ENCODE peak calls at places on chromosomes 4 and X, in six cellular contexts. One of them, this sample, is unnamed.

GRCh38 chrX:39725928-39726619 is 371.7 kb downstream of the BCOR start:
- DNase-seq in H9: no peak
- DNase-seq in neuronal stem cell: no peak
- DNase-seq in mesenchymal stem cell: peak; percentile 71
- DNase-seq in mesendoderm: no peak
- DNase-seq in H1: no peak
- DNase-seq in this sample: peak; percentile 80

GRCh38 chr4:40550900-40551546 is 78.6 kb downstream of the RBM47 start:
- DNase-seq in H9: no peak
- DNase-seq in neuronal stem cell: no peak
- DNase-seq in mesenchymal stem cell: peak; percentile 45
- DNase-seq in mesendoderm: peak; percentile 64
- DNase-seq in H1: no peak
- DNase-seq in this sample: peak; percentile 52

GRCh38 chrX:47745386-47745785 is 86.4 kb upstream of the UXT start:
- DNase-seq in H9: no peak
- DNase-seq in neuronal stem cell: no peak
- DNase-seq in mesenchymal stem cell: peak; percentile 21
- DNase-seq in mesendoderm: no peak
- DNase-seq in H1: no peak
- DNase-seq in this sample: no peak

GRCh38 chr4:102579794-102580462 is 78.8 kb downstream of the NFKB1 start:
- DNase-seq in H9: no peak
- DNase-seq in neuronal stem cell: no peak
- DNase-seq in mesenchymal stem cell: no peak
- DNase-seq in mesendoderm: no peak
- DNase-seq in H1: no peak
- DNase-seq in this sample: no peak

GRCh38 chrX:20229155-20229554 is 37.6 kb downstream of the RPS6KA3 start:
- DNase-seq in H9: no peak
- DNase-seq in neuronal stem cell: no peak
- DNase-seq in mesenchymal stem cell: no peak
- DNase-seq in mesendoderm: no peak
- DNase-seq in H1: no peak
- DNase-seq in this sample: no peak

GRCh38 chrX:49242545-49243066 is 7.3 kb downstream of the CCDC22 start:
- DNase-seq in H9: no peak
- DNase-seq in neuronal stem cell: no peak
- DNase-seq in mesenchymal stem cell: no peak
- DNase-seq in mesendoderm: no peak
- DNase-seq in H1: no peak
- DNase-seq in this sample: no peak

GRCh38 chr4:38670939-38671593 is 7.1 kb downstream of the KLF3 start:
- DNase-seq in H9: no peak
- DNase-seq in neuronal stem cell: no peak
- DNase-seq in mesenchymal stem cell: no peak
- DNase-seq in mesendoderm: no peak
- DNase-seq in H1: no peak
- DNase-seq in this sample: no peak

GRCh38 chr4:137531951-137532868 is at the start of gene PCDH18:
- DNase-seq in H9: peak; percentile 91
- DNase-seq in neuronal stem cell: peak; percentile 92
- DNase-seq in mesenchymal stem cell: peak; percentile 97
- DNase-seq in mesendoderm: peak; percentile 90
- DNase-seq in H1: peak; percentile 68
- DNase-seq in this sample: peak; percentile 98

GRCh38 chrX:56813318-56813837 is 84.3 kb downstream of the NBDY start:
- DNase-seq in H9: peak; percentile 14
- DNase-seq in neuronal stem cell: no peak
- DNase-seq in mesenchymal stem cell: peak; percentile 76
- DNase-seq in mesendoderm: peak; percentile 78
- DNase-seq in H1: no peak
- DNase-seq in this sample: peak; percentile 31

GRCh38 chrX:148573119-148573518 is 72.7 kb downstream of the AFF2 start:
- DNase-seq in H9: peak; percentile 33
- DNase-seq in neuronal stem cell: no peak
- DNase-seq in mesenchymal stem cell: no peak
- DNase-seq in mesendoderm: peak; percentile 60
- DNase-seq in H1: no peak
- DNase-seq in this sample: no peak

GRCh38 chrX:39677987-39678840 is 419.5 kb downstream of the BCOR start:
- DNase-seq in H9: no peak
- DNase-seq in neuronal stem cell: no peak
- DNase-seq in mesenchymal stem cell: no peak
- DNase-seq in mesendoderm: no peak
- DNase-seq in H1: no peak
- DNase-seq in this sample: no peak

GRCh38 chrX:141415889-141416288 is 168.6 kb downstream of the SPANXA1 start:
- DNase-seq in H9: no peak
- DNase-seq in neuronal stem cell: no peak
- DNase-seq in mesenchymal stem cell: no peak
- DNase-seq in mesendoderm: no peak
- DNase-seq in H1: no peak
- DNase-seq in this sample: no peak

GRCh38 chrX:24372021-24372763 is 11.8 kb downstream of the SUPT20HL1 start:
- DNase-seq in H9: no peak
- DNase-seq in neuronal stem cell: peak; percentile 4
- DNase-seq in mesenchymal stem cell: no peak
- DNase-seq in mesendoderm: peak; percentile 22
- DNase-seq in H1: no peak
- DNase-seq in this sample: no peak

GRCh38 chr4:11218692-11219091 is 210.0 kb downstream of the HS3ST1 start:
- DNase-seq in H9: no peak
- DNase-seq in neuronal stem cell: no peak
- DNase-seq in mesenchymal stem cell: no peak
- DNase-seq in mesendoderm: peak; percentile 14
- DNase-seq in H1: no peak
- DNase-seq in this sample: no peak

GRCh38 chr4:183876268-183876934 is 28.7 kb upstream of the STOX2 start:
- DNase-seq in H9: no peak
- DNase-seq in neuronal stem cell: no peak
- DNase-seq in mesenchymal stem cell: peak; percentile 3
- DNase-seq in mesendoderm: no peak
- DNase-seq in H1: no peak
- DNase-seq in this sample: peak; percentile 85

GRCh38 chr4:156336516-156336915 is 382.9 kb upstream of the CTSO start:
- DNase-seq in H9: no peak
- DNase-seq in neuronal stem cell: no peak
- DNase-seq in mesenchymal stem cell: no peak
- DNase-seq in mesendoderm: no peak
- DNase-seq in H1: no peak
- DNase-seq in this sample: no peak

GRCh38 chr4:112735474-112735951 is 98.6 kb downstream of the LARP7 start:
- DNase-seq in H9: no peak
- DNase-seq in neuronal stem cell: no peak
- DNase-seq in mesenchymal stem cell: no peak
- DNase-seq in mesendoderm: peak; percentile 29
- DNase-seq in H1: no peak
- DNase-seq in this sample: no peak

GRCh38 chr4:126396703-126397102 is 1081.9 kb downstream of the FAT4 start:
- DNase-seq in H9: no peak
- DNase-seq in neuronal stem cell: no peak
- DNase-seq in mesenchymal stem cell: no peak
- DNase-seq in mesendoderm: peak; percentile 18
- DNase-seq in H1: no peak
- DNase-seq in this sample: no peak

GRCh38 chr4:57410331-57411052 is 300.3 kb upstream of the IGFBP7 start:
- DNase-seq in H9: no peak
- DNase-seq in neuronal stem cell: peak; percentile 18
- DNase-seq in mesenchymal stem cell: no peak
- DNase-seq in mesendoderm: no peak
- DNase-seq in H1: no peak
- DNase-seq in this sample: no peak

GRCh38 chr4:155973639-155974475 is 20.2 kb upstream of the CTSO start:
- DNase-seq in H9: no peak
- DNase-seq in neuronal stem cell: no peak
- DNase-seq in mesenchymal stem cell: peak; percentile 25
- DNase-seq in mesendoderm: peak; percentile 78
- DNase-seq in H1: no peak
- DNase-seq in this sample: peak; percentile 37

GRCh38 chrX:125132274-125132673 is 187.4 kb upstream of the TEX13C start:
- DNase-seq in H9: no peak
- DNase-seq in neuronal stem cell: no peak
- DNase-seq in mesenchymal stem cell: no peak
- DNase-seq in mesendoderm: peak; percentile 67
- DNase-seq in H1: no peak
- DNase-seq in this sample: peak; percentile 0

GRCh38 chr4:95839891-95840290 is at the start of gene PDHA2:
- DNase-seq in H9: peak; percentile 26
- DNase-seq in neuronal stem cell: no peak
- DNase-seq in mesenchymal stem cell: no peak
- DNase-seq in mesendoderm: no peak
- DNase-seq in H1: no peak
- DNase-seq in this sample: no peak
- H2BK15ac ChIP-seq in H9: no peak within 1 kb of the TSS
- H2BK15ac ChIP-seq in neuronal stem cell: no peak within 1 kb of the TSS
- H2BK15ac ChIP-seq in mesenchymal stem cell: no peak within 1 kb of the TSS
- H2BK15ac ChIP-seq in mesendoderm: no peak within 1 kb of the TSS
- H2BK15ac ChIP-seq in H1: no peak within 1 kb of the TSS
- H2BK15ac ChIP-seq in this sample: no peak within 1 kb of the TSS

GRCh38 chr4:173237722-173238121 is 69.1 kb downstream of the GALNT7 start:
- DNase-seq in H9: no peak
- DNase-seq in neuronal stem cell: no peak
- DNase-seq in mesenchymal stem cell: no peak
- DNase-seq in mesendoderm: no peak
- DNase-seq in H1: no peak
- DNase-seq in this sample: no peak
- H2BK15ac ChIP-seq in H9: no peak overlapping the region
- H2BK15ac ChIP-seq in neuronal stem cell: no peak overlapping the region
- H2BK15ac ChIP-seq in mesenchymal stem cell: no peak overlapping the region
- H2BK15ac ChIP-seq in mesendoderm: no peak overlapping the region
- H2BK15ac ChIP-seq in H1: no peak overlapping the region
- H2BK15ac ChIP-seq in this sample: no peak overlapping the region

GRCh38 chr4:89285735-89286134 is 21.9 kb downstream of the GPRIN3 start:
- DNase-seq in H9: no peak
- DNase-seq in neuronal stem cell: no peak
- DNase-seq in mesenchymal stem cell: no peak
- DNase-seq in mesendoderm: no peak
- DNase-seq in H1: no peak
- DNase-seq in this sample: no peak

GRCh38 chr4:89283975-89284556 is 23.5 kb downstream of the GPRIN3 start:
- DNase-seq in H9: no peak
- DNase-seq in neuronal stem cell: no peak
- DNase-seq in mesenchymal stem cell: no peak
- DNase-seq in mesendoderm: peak; percentile 45
- DNase-seq in H1: no peak
- DNase-seq in this sample: no peak

GRCh38 chr4:89279385-89279784 is 28.2 kb downstream of the GPRIN3 start:
- DNase-seq in H9: no peak
- DNase-seq in neuronal stem cell: no peak
- DNase-seq in mesenchymal stem cell: no peak
- DNase-seq in mesendoderm: no peak
- DNase-seq in H1: no peak
- DNase-seq in this sample: no peak

GRCh38 chr4:89284828-89285227 is 22.8 kb downstream of the GPRIN3 start:
- DNase-seq in H9: no peak
- DNase-seq in neuronal stem cell: no peak
- DNase-seq in mesenchymal stem cell: no peak
- DNase-seq in mesendoderm: peak; percentile 87
- DNase-seq in H1: no peak
- DNase-seq in this sample: no peak

GRCh38 chr4:89283226-89283974 is 24.2 kb downstream of the GPRIN3 start:
- DNase-seq in H9: no peak
- DNase-seq in neuronal stem cell: no peak
- DNase-seq in mesenchymal stem cell: peak; percentile 62
- DNase-seq in mesendoderm: peak; percentile 46
- DNase-seq in H1: no peak
- DNase-seq in this sample: no peak
- H2BK15ac ChIP-seq in H9: no peak overlapping the region
- H2BK15ac ChIP-seq in neuronal stem cell: no peak overlapping the region
- H2BK15ac ChIP-seq in mesenchymal stem cell: no peak overlapping the region
- H2BK15ac ChIP-seq in mesendoderm: no peak overlapping the region
- H2BK15ac ChIP-seq in H1: no peak overlapping the region
- H2BK15ac ChIP-seq in this sample: no peak overlapping the region

DNA sequence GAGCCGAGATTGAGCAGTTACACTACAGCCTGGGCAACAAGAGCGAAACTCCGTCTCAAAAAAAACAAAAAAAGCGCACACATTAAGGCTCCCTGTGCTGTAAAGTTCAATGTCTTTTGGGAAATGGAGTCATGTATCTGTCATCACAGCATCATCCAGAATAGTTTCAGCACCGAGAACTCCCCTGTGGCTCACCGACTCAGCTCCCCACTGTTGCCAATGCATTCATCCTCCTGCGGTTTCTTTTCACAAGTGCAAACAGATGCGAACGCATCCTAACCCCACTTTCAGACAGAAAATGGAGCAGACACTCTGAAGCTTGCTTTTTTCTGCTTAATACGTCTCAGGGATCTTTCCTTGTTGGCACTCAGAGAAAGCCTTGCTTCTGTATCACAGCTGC is 13.8 kb upstream of the SH3TC1 start:
- DNase-seq in H9: no peak
- DNase-seq in neuronal stem cell: no peak
- DNase-seq in mesenchymal stem cell: peak; percentile 81
- DNase-seq in mesendoderm: no peak
- DNase-seq in H1: no peak
- DNase-seq in this sample: peak; percentile 84
- H2BK15ac ChIP-seq in H9: no peak overlapping the region
- H2BK15ac ChIP-seq in neuronal stem cell: no peak overlapping the region
- H2BK15ac ChIP-seq in mesenchymal stem cell: no peak overlapping the region
- H2BK15ac ChIP-seq in mesendoderm: no peak overlapping the region
- H2BK15ac ChIP-seq in H1: no peak overlapping the region
- H2BK15ac ChIP-seq in this sample: no peak overlapping the region

DNA sequence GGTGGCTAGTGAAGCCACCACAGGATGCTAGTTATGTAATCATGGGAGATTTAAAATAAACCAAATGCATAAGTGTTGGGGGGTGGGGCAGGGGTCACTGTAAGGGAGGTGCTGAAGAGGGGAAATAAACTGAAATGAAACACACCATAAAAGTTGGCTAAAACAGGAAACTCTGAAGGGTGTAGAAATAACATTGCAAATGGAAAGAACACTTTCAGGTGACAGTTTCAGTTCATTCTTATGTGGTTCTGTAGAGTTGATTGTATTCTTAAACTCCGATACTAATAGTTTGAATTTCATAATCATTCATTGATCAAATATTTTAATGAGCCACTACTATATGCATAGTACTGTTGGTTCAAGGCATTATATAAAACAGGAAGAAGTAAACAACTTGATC is 80.1 kb downstream of the HDAC8 start:
- DNase-seq in H9: no peak
- DNase-seq in neuronal stem cell: no peak
- DNase-seq in mesenchymal stem cell: no peak
- DNase-seq in mesendoderm: no peak
- DNase-seq in H1: no peak
- DNase-seq in this sample: no peak
- H2BK15ac ChIP-seq in H9: no peak overlapping the region
- H2BK15ac ChIP-seq in neuronal stem cell: no peak overlapping the region
- H2BK15ac ChIP-seq in mesenchymal stem cell: no peak overlapping the region
- H2BK15ac ChIP-seq in mesendoderm: no peak overlapping the region
- H2BK15ac ChIP-seq in H1: no peak overlapping the region
- H2BK15ac ChIP-seq in this sample: no peak overlapping the region

DNA sequence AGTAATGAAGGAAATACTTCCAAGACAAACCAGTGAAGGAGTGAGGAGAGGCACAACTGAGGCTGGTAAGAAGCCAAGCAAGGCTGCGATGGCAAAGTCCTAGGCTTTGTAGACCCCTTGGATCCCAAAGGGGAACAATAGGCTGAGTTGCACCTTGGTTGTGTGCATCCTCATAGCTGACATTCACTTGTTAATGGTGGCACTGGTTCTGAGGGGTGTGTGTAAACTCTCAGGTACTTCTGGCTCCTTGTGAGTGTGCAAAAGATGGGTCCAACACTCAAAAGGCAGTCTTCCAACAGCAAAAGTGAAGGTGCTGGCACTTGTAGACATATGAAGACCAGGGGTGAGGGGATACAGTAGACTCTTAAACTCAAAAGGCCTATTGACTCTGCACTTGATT is 60.5 kb downstream of the CCNG2 start:
- DNase-seq in H9: no peak
- DNase-seq in neuronal stem cell: no peak
- DNase-seq in mesenchymal stem cell: no peak
- DNase-seq in mesendoderm: no peak
- DNase-seq in H1: no peak
- DNase-seq in this sample: no peak
- H2BK15ac ChIP-seq in H9: no peak overlapping the region
- H2BK15ac ChIP-seq in neuronal stem cell: no peak overlapping the region
- H2BK15ac ChIP-seq in mesenchymal stem cell: no peak overlapping the region
- H2BK15ac ChIP-seq in mesendoderm: no peak overlapping the region
- H2BK15ac ChIP-seq in H1: no peak overlapping the region
- H2BK15ac ChIP-seq in this sample: no peak overlapping the region

This sample was measured in IMR-90.